ENCODE peak calls at places on chromosomes 6 and 20, in nine cellular contexts. One of them, this sample, is unnamed.

GRCh38 chr6:125922322-125922860 is 34.2 kb upstream of the HINT3 start:
- DNase-seq in activated CD4-positive, alpha-beta memory T cell treated with anti-CD3 and anti-CD28 coated beads, Interleukin-2, amount 10 ng/mL, durations not matched to agents 7 days and 5 days: no peak
- DNase-seq in stimulated activated CD4-positive, alpha-beta T cell treated with anti-CD3 and anti-CD28 coated beads, Interleukin-12 subunit alpha, Interleukin-12 subunit beta, amount 100 ng/mL, for 4 hours: no peak
- DNase-seq in NCI-H2029 treated with DMSO at 0.1 percent for 48 hours: peak
- DNase-seq in islet precursor cell: no peak
- DNase-seq in GM18507: no peak
- DNase-seq in cardiac fibroblast: no peak
- DNase-seq in Ammon's horn: no peak
- DNase-seq in coronary artery: no peak
- DNase-seq in this sample: no peak

GRCh38 chr6:160974304-160974771 is 17.2 kb upstream of the MAP3K4 start:
- DNase-seq in activated CD4-positive, alpha-beta memory T cell treated with anti-CD3 and anti-CD28 coated beads, Interleukin-2, amount 10 ng/mL, durations not matched to agents 7 days and 5 days: no peak
- DNase-seq in stimulated activated CD4-positive, alpha-beta T cell treated with anti-CD3 and anti-CD28 coated beads, Interleukin-12 subunit alpha, Interleukin-12 subunit beta, amount 100 ng/mL, for 4 hours: no peak
- DNase-seq in NCI-H2029 treated with DMSO at 0.1 percent for 48 hours: no peak
- DNase-seq in islet precursor cell: no peak
- DNase-seq in GM18507: no peak
- DNase-seq in cardiac fibroblast: peak
- DNase-seq in Ammon's horn: no peak
- DNase-seq in coronary artery: no peak
- DNase-seq in this sample: no peak

GRCh38 chr20:7392551-7392950 is 547.7 kb downstream of the HAO1 start:
- DNase-seq in activated CD4-positive, alpha-beta memory T cell treated with anti-CD3 and anti-CD28 coated beads, Interleukin-2, amount 10 ng/mL, durations not matched to agents 7 days and 5 days: no peak
- DNase-seq in stimulated activated CD4-positive, alpha-beta T cell treated with anti-CD3 and anti-CD28 coated beads, Interleukin-12 subunit alpha, Interleukin-12 subunit beta, amount 100 ng/mL, for 4 hours: no peak
- DNase-seq in NCI-H2029 treated with DMSO at 0.1 percent for 48 hours: no peak
- DNase-seq in islet precursor cell: no peak
- DNase-seq in GM18507: no peak
- DNase-seq in cardiac fibroblast: peak
- DNase-seq in Ammon's horn: peak
- DNase-seq in coronary artery: no peak
- DNase-seq in this sample: no peak

GRCh38 chr6:36129889-36130671 is at the start of gene MAPK13:
- DNase-seq in activated CD4-positive, alpha-beta memory T cell treated with anti-CD3 and anti-CD28 coated beads, Interleukin-2, amount 10 ng/mL, durations not matched to agents 7 days and 5 days: peak
- DNase-seq in stimulated activated CD4-positive, alpha-beta T cell treated with anti-CD3 and anti-CD28 coated beads, Interleukin-12 subunit alpha, Interleukin-12 subunit beta, amount 100 ng/mL, for 4 hours: peak
- DNase-seq in NCI-H2029 treated with DMSO at 0.1 percent for 48 hours: no peak
- DNase-seq in islet precursor cell: peak
- DNase-seq in GM18507: no peak
- DNase-seq in cardiac fibroblast: peak
- DNase-seq in Ammon's horn: no peak
- DNase-seq in coronary artery: no peak
- DNase-seq in this sample: no peak

GRCh38 chr20:58153121-58153520 is 75.3 kb downstream of the ANKRD60 start:
- DNase-seq in activated CD4-positive, alpha-beta memory T cell treated with anti-CD3 and anti-CD28 coated beads, Interleukin-2, amount 10 ng/mL, durations not matched to agents 7 days and 5 days: no peak
- DNase-seq in stimulated activated CD4-positive, alpha-beta T cell treated with anti-CD3 and anti-CD28 coated beads, Interleukin-12 subunit alpha, Interleukin-12 subunit beta, amount 100 ng/mL, for 4 hours: no peak
- DNase-seq in NCI-H2029 treated with DMSO at 0.1 percent for 48 hours: no peak
- DNase-seq in islet precursor cell: no peak
- DNase-seq in GM18507: no peak
- DNase-seq in cardiac fibroblast: no peak
- DNase-seq in Ammon's horn: no peak
- DNase-seq in coronary artery: no peak
- DNase-seq in this sample: no peak

GRCh38 chr20:31666258-31667042 is 28.7 kb downstream of the COX4I2 start:
- DNase-seq in activated CD4-positive, alpha-beta memory T cell treated with anti-CD3 and anti-CD28 coated beads, Interleukin-2, amount 10 ng/mL, durations not matched to agents 7 days and 5 days: peak
- DNase-seq in stimulated activated CD4-positive, alpha-beta T cell treated with anti-CD3 and anti-CD28 coated beads, Interleukin-12 subunit alpha, Interleukin-12 subunit beta, amount 100 ng/mL, for 4 hours: no peak
- DNase-seq in NCI-H2029 treated with DMSO at 0.1 percent for 48 hours: no peak
- DNase-seq in islet precursor cell: no peak
- DNase-seq in GM18507: no peak
- DNase-seq in cardiac fibroblast: no peak
- DNase-seq in Ammon's horn: peak
- DNase-seq in coronary artery: no peak
- DNase-seq in this sample: peak

GRCh38 chr6:15969236-15969778 is 159.6 kb upstream of the MYLIP start:
- DNase-seq in activated CD4-positive, alpha-beta memory T cell treated with anti-CD3 and anti-CD28 coated beads, Interleukin-2, amount 10 ng/mL, durations not matched to agents 7 days and 5 days: no peak
- DNase-seq in stimulated activated CD4-positive, alpha-beta T cell treated with anti-CD3 and anti-CD28 coated beads, Interleukin-12 subunit alpha, Interleukin-12 subunit beta, amount 100 ng/mL, for 4 hours: no peak
- DNase-seq in NCI-H2029 treated with DMSO at 0.1 percent for 48 hours: no peak
- DNase-seq in islet precursor cell: peak
- DNase-seq in GM18507: no peak
- DNase-seq in cardiac fibroblast: peak
- DNase-seq in Ammon's horn: no peak
- DNase-seq in coronary artery: no peak
- DNase-seq in this sample: no peak

GRCh38 chr6:82616386-82617028 is 252.9 kb downstream of the TPBG start:
- DNase-seq in activated CD4-positive, alpha-beta memory T cell treated with anti-CD3 and anti-CD28 coated beads, Interleukin-2, amount 10 ng/mL, durations not matched to agents 7 days and 5 days: no peak
- DNase-seq in stimulated activated CD4-positive, alpha-beta T cell treated with anti-CD3 and anti-CD28 coated beads, Interleukin-12 subunit alpha, Interleukin-12 subunit beta, amount 100 ng/mL, for 4 hours: no peak
- DNase-seq in NCI-H2029 treated with DMSO at 0.1 percent for 48 hours: no peak
- DNase-seq in islet precursor cell: no peak
- DNase-seq in GM18507: no peak
- DNase-seq in cardiac fibroblast: peak
- DNase-seq in Ammon's horn: no peak
- DNase-seq in coronary artery: no peak
- DNase-seq in this sample: no peak

GRCh38 chr6:43604174-43604573 is 24.9 kb downstream of the GTPBP2 start:
- DNase-seq in activated CD4-positive, alpha-beta memory T cell treated with anti-CD3 and anti-CD28 coated beads, Interleukin-2, amount 10 ng/mL, durations not matched to agents 7 days and 5 days: no peak
- DNase-seq in stimulated activated CD4-positive, alpha-beta T cell treated with anti-CD3 and anti-CD28 coated beads, Interleukin-12 subunit alpha, Interleukin-12 subunit beta, amount 100 ng/mL, for 4 hours: no peak
- DNase-seq in NCI-H2029 treated with DMSO at 0.1 percent for 48 hours: no peak
- DNase-seq in islet precursor cell: no peak
- DNase-seq in GM18507: no peak
- DNase-seq in cardiac fibroblast: peak
- DNase-seq in Ammon's horn: no peak
- DNase-seq in coronary artery: no peak
- DNase-seq in this sample: no peak

GRCh38 chr20:4813076-4813838 is 91.5 kb downstream of the PRND start:
- DNase-seq in activated CD4-positive, alpha-beta memory T cell treated with anti-CD3 and anti-CD28 coated beads, Interleukin-2, amount 10 ng/mL, durations not matched to agents 7 days and 5 days: peak
- DNase-seq in stimulated activated CD4-positive, alpha-beta T cell treated with anti-CD3 and anti-CD28 coated beads, Interleukin-12 subunit alpha, Interleukin-12 subunit beta, amount 100 ng/mL, for 4 hours: no peak
- DNase-seq in NCI-H2029 treated with DMSO at 0.1 percent for 48 hours: no peak
- DNase-seq in islet precursor cell: no peak
- DNase-seq in GM18507: no peak
- DNase-seq in cardiac fibroblast: peak
- DNase-seq in Ammon's horn: no peak
- DNase-seq in coronary artery: no peak
- DNase-seq in this sample: no peak

This sample was measured in ELF-1.